ENCODE peak calls at places on chromosomes 12 and 14, in eight cellular contexts. One of them, this sample, is unnamed. For H3K4me1, the result is how much of the 10 kb centered on the place peaks cover.

GRCh38 chr12:52032797-52033505 is 18.3 kb upstream of the NR4A1 start:
- DNase-seq in breast epithelium: peak
- DNase-seq in prostate gland: peak
- DNase-seq in sigmoid colon: peak
- DNase-seq in H1: peak
- DNase-seq in stomach: peak
- DNase-seq in upper lobe of left lung: peak
- DNase-seq in HCT116: peak
- DNase-seq in this sample: peak

GRCh38 chr12:64733857-64734256 is 25.3 kb downstream of the GNS start:
- DNase-seq in breast epithelium: no peak
- DNase-seq in prostate gland: no peak
- DNase-seq in sigmoid colon: no peak
- DNase-seq in H1: no peak
- DNase-seq in stomach: no peak
- DNase-seq in upper lobe of left lung: no peak
- DNase-seq in HCT116: peak
- DNase-seq in this sample: no peak

GRCh38 chr14:23648764-23649460 is 12.7 kb downstream of the DHRS2 start:
- DNase-seq in breast epithelium: no peak
- DNase-seq in prostate gland: no peak
- DNase-seq in sigmoid colon: no peak
- DNase-seq in H1: no peak
- DNase-seq in stomach: no peak
- DNase-seq in upper lobe of left lung: no peak
- DNase-seq in HCT116: no peak
- DNase-seq in this sample: no peak

GRCh38 chr12:116426391-116427136 is 132.6 kb upstream of the MAP1LC3B2 start:
- DNase-seq in breast epithelium: no peak
- DNase-seq in prostate gland: no peak
- DNase-seq in sigmoid colon: peak
- DNase-seq in H1: peak
- DNase-seq in stomach: no peak
- DNase-seq in upper lobe of left lung: no peak
- DNase-seq in HCT116: peak
- DNase-seq in this sample: no peak

GRCh38 chr12:49334681-49335080 is 2.3 kb downstream of the C1QL4 start:
- DNase-seq in breast epithelium: no peak
- DNase-seq in prostate gland: no peak
- DNase-seq in sigmoid colon: peak
- DNase-seq in H1: no peak
- DNase-seq in stomach: peak
- DNase-seq in upper lobe of left lung: no peak
- DNase-seq in HCT116: no peak
- DNase-seq in this sample: no peak

GRCh38 chr12:1913377-1914115 is 4.9 kb downstream of the CACNA2D4 start:
- DNase-seq in breast epithelium: peak
- DNase-seq in prostate gland: peak
- DNase-seq in sigmoid colon: no peak
- DNase-seq in H1: no peak
- DNase-seq in stomach: peak
- DNase-seq in upper lobe of left lung: peak
- DNase-seq in HCT116: no peak
- DNase-seq in this sample: peak

GRCh38 chr12:13440844-13441243 is 244.3 kb downstream of the EMP1 start:
- DNase-seq in breast epithelium: no peak
- DNase-seq in prostate gland: no peak
- DNase-seq in sigmoid colon: no peak
- DNase-seq in H1: no peak
- DNase-seq in stomach: no peak
- DNase-seq in upper lobe of left lung: no peak
- DNase-seq in HCT116: no peak
- DNase-seq in this sample: no peak

GRCh38 chr12:105289114-105289904 is 41.2 kb upstream of the C12orf75 start:
- DNase-seq in breast epithelium: no peak
- DNase-seq in prostate gland: no peak
- DNase-seq in sigmoid colon: no peak
- DNase-seq in H1: no peak
- DNase-seq in stomach: no peak
- DNase-seq in upper lobe of left lung: no peak
- DNase-seq in HCT116: no peak
- DNase-seq in this sample: no peak

GRCh38 chr14:63773504-63773903 is 45.6 kb upstream of the SGPP1 start:
- DNase-seq in breast epithelium: no peak
- DNase-seq in prostate gland: peak
- DNase-seq in sigmoid colon: no peak
- DNase-seq in H1: no peak
- DNase-seq in stomach: no peak
- DNase-seq in upper lobe of left lung: no peak
- DNase-seq in HCT116: no peak
- DNase-seq in this sample: no peak

GRCh38 chr14:53217283-53217994 is 64.3 kb upstream of the DDHD1 start:
- DNase-seq in breast epithelium: peak
- DNase-seq in prostate gland: peak
- DNase-seq in sigmoid colon: peak
- DNase-seq in H1: peak
- DNase-seq in stomach: peak
- DNase-seq in upper lobe of left lung: peak
- DNase-seq in HCT116: peak
- DNase-seq in this sample: no peak

GRCh38 chr12:121424632-121424992 is 24.7 kb downstream of the RNF34 start:
- DNase-seq in breast epithelium: no peak
- DNase-seq in prostate gland: no peak
- DNase-seq in sigmoid colon: no peak
- DNase-seq in H1: no peak
- DNase-seq in stomach: no peak
- DNase-seq in upper lobe of left lung: no peak
- DNase-seq in HCT116: no peak
- DNase-seq in this sample: no peak

GRCh38 chr14:31371651-31372050 is 48.7 kb downstream of the HEATR5A start:
- DNase-seq in breast epithelium: no peak
- DNase-seq in prostate gland: no peak
- DNase-seq in sigmoid colon: no peak
- DNase-seq in H1: no peak
- DNase-seq in stomach: no peak
- DNase-seq in upper lobe of left lung: no peak
- DNase-seq in HCT116: no peak
- DNase-seq in this sample: no peak

GRCh38 chr14:47012533-47012932 is 361.0 kb upstream of the RPL10L start:
- DNase-seq in breast epithelium: no peak
- DNase-seq in prostate gland: no peak
- DNase-seq in sigmoid colon: no peak
- DNase-seq in H1: no peak
- DNase-seq in stomach: no peak
- DNase-seq in upper lobe of left lung: no peak
- DNase-seq in HCT116: no peak
- DNase-seq in this sample: no peak

DNA sequence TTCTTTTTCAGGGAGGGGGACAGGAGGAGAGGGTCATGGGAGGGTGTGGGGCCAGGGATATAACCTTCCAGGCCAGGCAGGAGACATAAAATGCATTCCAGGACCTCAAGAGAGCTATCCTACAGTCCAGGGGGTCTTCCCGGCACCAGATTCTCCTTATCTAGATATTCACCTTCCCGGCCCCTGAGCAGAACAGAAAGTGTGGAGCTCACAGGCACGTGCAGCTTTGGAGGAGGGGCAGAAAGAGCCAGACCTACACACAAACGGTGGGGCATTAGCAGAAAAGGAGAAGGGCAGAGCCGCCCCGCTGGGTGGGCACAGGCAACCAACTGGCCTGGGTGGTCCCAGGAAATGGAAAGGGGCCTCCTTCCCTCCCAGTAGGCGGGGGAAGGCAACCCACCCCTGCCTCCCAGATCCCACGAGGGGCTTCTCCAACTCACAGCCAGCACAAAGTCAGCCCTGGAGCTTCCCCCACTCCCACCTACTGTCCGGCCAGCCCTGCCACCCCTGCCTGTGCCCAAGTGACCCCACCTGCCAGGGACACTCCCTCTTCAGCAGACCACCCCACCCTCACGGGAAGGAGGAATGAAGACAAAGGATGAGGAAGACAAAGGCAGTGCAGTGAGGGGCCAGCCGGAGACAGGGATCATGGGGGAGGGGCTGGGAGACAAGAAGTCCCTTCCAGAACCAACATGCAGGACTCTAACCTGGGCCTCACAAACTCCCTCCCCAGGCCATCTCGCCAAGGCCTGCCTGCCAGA is 33.3 kb downstream of the CCDC85C start:
- DNase-seq in breast epithelium: no peak
- DNase-seq in prostate gland: no peak
- DNase-seq in sigmoid colon: no peak
- DNase-seq in H1: peak
- DNase-seq in stomach: no peak
- DNase-seq in upper lobe of left lung: no peak
- DNase-seq in HCT116: no peak
- DNase-seq in this sample: no peak
- H3K4me1 ChIP-seq in breast epithelium: under half
- H3K4me1 ChIP-seq in prostate gland: half or more
- H3K4me1 ChIP-seq in sigmoid colon: half or more
- H3K4me1 ChIP-seq in H1: under half
- H3K4me1 ChIP-seq in stomach: half or more
- H3K4me1 ChIP-seq in upper lobe of left lung: half or more
- H3K4me1 ChIP-seq in HCT116: half or more
- H3K4me1 ChIP-seq in this sample: half or more

GRCh38 chr12:101698782-101699347 is 1.4 kb downstream of the CHPT1 start:
- DNase-seq in breast epithelium: no peak
- DNase-seq in prostate gland: no peak
- DNase-seq in sigmoid colon: no peak
- DNase-seq in H1: no peak
- DNase-seq in stomach: no peak
- DNase-seq in upper lobe of left lung: peak
- DNase-seq in HCT116: no peak
- DNase-seq in this sample: no peak

GRCh38 chr12:101700299-101700820 is 2.9 kb downstream of the CHPT1 start:
- DNase-seq in breast epithelium: no peak
- DNase-seq in prostate gland: no peak
- DNase-seq in sigmoid colon: no peak
- DNase-seq in H1: no peak
- DNase-seq in stomach: no peak
- DNase-seq in upper lobe of left lung: no peak
- DNase-seq in HCT116: no peak
- DNase-seq in this sample: no peak

GRCh38 chr12:101697197-101697929 is at the start of gene CHPT1:
- DNase-seq in breast epithelium: peak
- DNase-seq in prostate gland: peak
- DNase-seq in sigmoid colon: peak
- DNase-seq in H1: peak
- DNase-seq in stomach: peak
- DNase-seq in upper lobe of left lung: peak
- DNase-seq in HCT116: no peak
- DNase-seq in this sample: no peak

GRCh38 chr12:101696477-101697196 is 803 bp upstream of the CHPT1 start:
- DNase-seq in breast epithelium: no peak
- DNase-seq in prostate gland: peak
- DNase-seq in sigmoid colon: peak
- DNase-seq in H1: no peak
- DNase-seq in stomach: peak
- DNase-seq in upper lobe of left lung: no peak
- DNase-seq in HCT116: no peak
- DNase-seq in this sample: no peak

DNA sequence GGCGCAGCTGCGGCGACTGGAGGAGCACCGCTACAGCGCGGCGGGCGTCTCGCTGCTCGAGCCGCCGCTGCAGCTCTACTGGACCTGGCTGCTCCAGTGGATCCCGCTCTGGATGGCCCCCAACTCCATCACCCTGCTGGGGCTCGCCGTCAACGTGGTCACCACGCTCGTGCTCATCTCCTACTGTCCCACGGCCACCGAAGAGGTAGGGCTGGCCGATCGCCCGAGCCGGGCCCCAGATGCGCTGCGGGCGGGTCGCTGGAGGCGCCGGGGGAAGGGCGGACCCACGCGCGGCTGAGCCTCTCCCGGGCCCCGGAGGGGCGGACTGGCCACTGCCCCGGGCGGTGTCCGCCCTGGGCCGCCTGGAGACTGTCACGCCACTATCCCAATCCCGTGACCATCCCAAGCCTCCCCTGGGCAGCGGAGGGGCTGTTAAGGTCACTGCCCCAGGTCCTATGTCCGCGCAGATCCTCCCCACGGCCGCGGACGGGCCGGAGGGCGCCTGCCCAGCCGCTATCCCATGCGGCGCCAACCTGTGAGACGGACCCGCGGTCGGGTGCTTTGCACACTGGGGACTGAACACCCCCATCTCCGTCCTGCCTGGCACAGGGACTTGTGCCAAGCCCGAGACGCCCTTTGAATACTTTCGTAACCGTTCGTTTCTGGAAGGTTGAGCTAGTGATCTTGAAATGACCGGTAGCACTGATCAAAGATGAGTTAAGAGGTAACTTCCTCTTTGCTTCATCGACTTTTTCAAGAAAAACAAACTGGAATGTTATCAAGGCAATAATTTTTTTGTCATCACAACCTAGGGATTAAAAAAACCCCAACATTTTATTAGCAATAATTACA is 716 bp downstream of the CHPT1 start:
- DNase-seq in breast epithelium: no peak
- DNase-seq in prostate gland: peak
- DNase-seq in sigmoid colon: peak
- DNase-seq in H1: no peak
- DNase-seq in stomach: peak
- DNase-seq in upper lobe of left lung: peak
- DNase-seq in HCT116: no peak
- DNase-seq in this sample: no peak
- TF ChIP-seq POLR2AphosphoS5 in breast epithelium: peak
- TF ChIP-seq POLR2AphosphoS5 in prostate gland: peak
- TF ChIP-seq POLR2AphosphoS5 in sigmoid colon: no peak
- TF ChIP-seq POLR2AphosphoS5 in H1: no peak
- TF ChIP-seq POLR2AphosphoS5 in stomach: no peak
- TF ChIP-seq POLR2AphosphoS5 in upper lobe of left lung: peak
- TF ChIP-seq POLR2AphosphoS5 in HCT116: no peak
- TF ChIP-seq POLR2AphosphoS5 in this sample: peak

GRCh38 chr14:20143911-20144310 is 5.3 kb downstream of the OR4N5 start:
- DNase-seq in breast epithelium: no peak
- DNase-seq in prostate gland: no peak
- DNase-seq in sigmoid colon: no peak
- DNase-seq in H1: no peak
- DNase-seq in stomach: no peak
- DNase-seq in upper lobe of left lung: no peak
- DNase-seq in HCT116: no peak
- DNase-seq in this sample: no peak
- TF ChIP-seq CTCF in breast epithelium: no peak
- TF ChIP-seq CTCF in prostate gland: no peak
- TF ChIP-seq CTCF in sigmoid colon: no peak
- TF ChIP-seq CTCF in H1: no peak
- TF ChIP-seq CTCF in stomach: no peak
- TF ChIP-seq CTCF in upper lobe of left lung: no peak
- TF ChIP-seq CTCF in HCT116: peak
- TF ChIP-seq CTCF in this sample: no peak

DNA sequence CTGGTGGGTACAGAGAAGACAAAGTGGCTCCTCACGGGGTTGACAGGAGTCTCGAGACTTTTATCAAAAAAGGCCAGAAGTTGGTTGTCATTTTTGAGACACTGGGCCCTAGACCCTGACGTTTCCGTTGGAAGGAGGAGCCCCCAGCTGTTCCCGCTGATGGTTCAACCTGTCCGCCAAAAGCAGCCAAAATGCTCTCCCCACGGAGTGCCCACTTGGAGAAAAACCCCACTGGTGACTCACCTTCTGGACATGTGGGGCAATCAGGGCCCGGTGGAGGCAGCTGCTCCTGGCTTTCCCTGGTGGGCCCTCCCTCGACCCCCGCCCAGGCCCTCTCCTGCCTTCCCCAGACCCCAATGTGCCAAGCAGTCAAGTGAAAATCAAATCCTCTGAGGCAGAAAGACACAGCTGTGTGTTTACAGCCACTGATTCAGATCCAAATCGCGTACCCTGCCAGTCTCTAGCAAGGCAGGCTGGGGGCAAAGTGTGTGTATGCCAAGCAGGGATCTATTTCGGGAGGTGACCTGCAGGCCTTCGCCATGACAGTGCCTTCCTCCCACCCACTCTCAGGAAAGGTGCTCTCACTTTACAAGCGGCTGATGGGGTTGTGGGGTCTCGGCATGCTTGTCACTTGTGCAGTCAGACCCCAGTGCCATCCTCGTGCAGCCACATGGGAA is 347.4 kb downstream of the DPF3 start:
- DNase-seq in breast epithelium: no peak
- DNase-seq in prostate gland: no peak
- DNase-seq in sigmoid colon: no peak
- DNase-seq in H1: no peak
- DNase-seq in stomach: no peak
- DNase-seq in upper lobe of left lung: no peak
- DNase-seq in HCT116: no peak
- DNase-seq in this sample: no peak
- H3K4me1 ChIP-seq in breast epithelium: under half
- H3K4me1 ChIP-seq in prostate gland: under half
- H3K4me1 ChIP-seq in sigmoid colon: under half
- H3K4me1 ChIP-seq in H1: under half
- H3K4me1 ChIP-seq in stomach: under half
- H3K4me1 ChIP-seq in upper lobe of left lung: under half
- H3K4me1 ChIP-seq in HCT116: under half
- H3K4me1 ChIP-seq in this sample: under half

This sample was measured in vagina.